ENCODE peak calls at places on chromosomes 1 and 21, in four cellular contexts. A is GM20000, R is GM06990, T is uterus. K is an unnamed sample.

GRCh38 chr1:117017062-117017461 is 15.5 kb downstream of the CD101 start:
- DNase-seq in A (no peak), R (no peak), T (no peak), K (no peak)

GRCh38 chr1:30378991-30379581 is 344.3 kb downstream of the MATN1 start:
- DNase-seq in R (no peak), T (peak), A (no peak), K (no peak)

GRCh38 chr1:165898837-165899236 is 71.4 kb downstream of the UCK2 start:
- DNase-seq in T (peak), A (no peak), R (no peak), K (no peak)

GRCh38 chr1:205294175-205294913 is 27.2 kb downstream of the NUAK2 start:
- DNase-seq in R (no peak), T (peak), A (no peak), K (no peak)

GRCh38 chr1:98119793-98120192 is 199.0 kb upstream of the DPYD start:
- DNase-seq in R (no peak), T (no peak), A (no peak), K (no peak)

GRCh38 chr1:150621497-150622113 is 7.8 kb downstream of the ENSA start:
- DNase-seq in A (peak), R (peak), T (peak), K (peak)

GRCh38 chr1:85836736-85837135 is 128.5 kb upstream of the ZNHIT6 start:
- DNase-seq in R (no peak), T (no peak), A (no peak), K (no peak)

GRCh38 chr1:30273021-30273325 is 450.4 kb downstream of the MATN1 start:
- DNase-seq in A (no peak), T (no peak), R (no peak), K (no peak)

GRCh38 chr1:89310505-89310904 is 37.8 kb upstream of the GBP5 start:
- DNase-seq in A (peak), R (peak), T (no peak), K (peak)

GRCh38 chr1:67687198-67687545 is 2.2 kb downstream of the GADD45A start:
- DNase-seq in A (peak), R (no peak), T (no peak), K (no peak)

GRCh38 chr1:234879157-234880080 is 249.2 kb downstream of the TOMM20 start:
- DNase-seq in T (no peak), A (peak), R (no peak), K (no peak)

GRCh38 chr1:40630488-40631223 is 34.8 kb downstream of the RIMS3 start:
- DNase-seq in T (no peak), A (no peak), R (no peak), K (peak)

GRCh38 chr1:196558424-196558823 is 49.8 kb downstream of the KCNT2 start:
- DNase-seq in T (no peak), A (no peak), R (no peak), K (no peak)

GRCh38 chr1:208524920-208525319 is 280.7 kb upstream of the PLXNA2 start:
- DNase-seq in A (no peak), R (no peak), T (no peak), K (no peak)

GRCh38 chr1:165828103-165828558 is 717 bp downstream of the UCK2 start:
- DNase-seq in A (peak), R (peak), T (peak), K (peak)

GRCh38 chr1:31934706-31935629 is 3.2 kb downstream of the PTP4A2 start:
- DNase-seq in R (no peak), T (no peak), A (no peak), K (no peak)

GRCh38 chr1:44608141-44608540 is 66.1 kb downstream of the TMEM53 start:
- DNase-seq in A (peak), T (no peak), R (no peak), K (no peak)

GRCh38 chr1:65694126-65694525 is 98.6 kb upstream of the PDE4B start:
- DNase-seq in T (no peak), A (no peak), R (no peak), K (no peak)

GRCh38 chr21:29074783-29075182 is 1.3 kb upstream of the CCT8 start:
- DNase-seq in R (no peak), T (no peak), A (no peak), K (no peak)

GRCh38 chr1:64042331-64043100 is 160.9 kb upstream of the UBE2U start:
- DNase-seq in A (no peak), T (peak), R (no peak), K (no peak)

GRCh38 chr1:6491076-6491449 is 404 bp downstream of the PLEKHG5 start:
- DNase-seq in R (no peak), T (no peak), A (no peak), K (no peak)

GRCh38 chr1:6489383-6489765 is 2.1 kb downstream of the PLEKHG5 start:
- DNase-seq in A (no peak), R (no peak), T (no peak), K (no peak)

GRCh38 chr1:6489799-6490180 is 1.7 kb downstream of the PLEKHG5 start:
- DNase-seq in T (peak), R (peak), A (peak), K (peak)

GRCh38 chr1:6491480-6491962 is at the start of gene PLEKHG5:
- DNase-seq in T (no peak), R (no peak), A (no peak), K (no peak)

GRCh38 chr1:6490181-6491075 is 1.0 kb downstream of the PLEKHG5 start:
- DNase-seq in R (peak), A (peak), T (peak), K (peak)
- TF ChIP-seq CTCF in R (no peak), A (no peak), T (no peak), K (no peak)

GRCh38 chr1:20465187-20465586 is 20.8 kb downstream of the CAMK2N1 start:
- DNase-seq in A (no peak), T (no peak), R (no peak), K (no peak)
- TF ChIP-seq CTCF in A (no peak), T (no peak), R (no peak), K (no peak)

GRCh38 chr1:160830321-160831153 is 32.1 kb downstream of the CD244 start:
- DNase-seq in A (peak), R (peak), T (no peak), K (peak)
- TF ChIP-seq CTCF in A (peak), R (peak), T (no peak), K (peak)

GRCh38 chr1:83961571-83962295 is 37.2 kb downstream of the TTLL7 start:
- DNase-seq in R (no peak), A (no peak), T (no peak), K (no peak)

GRCh38 chr1:83970119-83970518 is 28.8 kb downstream of the TTLL7 start:
- DNase-seq in R (no peak), T (no peak), A (no peak), K (no peak)

GRCh38 chr1:83964153-83964552 is 34.8 kb downstream of the TTLL7 start:
- DNase-seq in T (no peak), A (no peak), R (no peak), K (no peak)

GRCh38 chr1:83970802-83971201 is 28.1 kb downstream of the TTLL7 start:
- DNase-seq in R (no peak), A (no peak), T (no peak), K (no peak)

GRCh38 chr1:83967336-83967735 is 31.6 kb downstream of the TTLL7 start:
- DNase-seq in R (no peak), T (no peak), A (no peak), K (no peak)
- TF ChIP-seq CTCF in R (no peak), T (no peak), A (no peak), K (no peak)

GRCh38 chr1:228308085-228308601 is 98.5 kb downstream of the TRIM11 start:
- DNase-seq in R (no peak), A (no peak), T (no peak), K (no peak)

GRCh38 chr1:228310162-228310792 is 96.4 kb downstream of the TRIM11 start:
- DNase-seq in T (no peak), A (no peak), R (no peak), K (no peak)

GRCh38 chr1:228307218-228308023 is 99.2 kb downstream of the TRIM11 start:
- DNase-seq in A (no peak), R (no peak), T (no peak), K (no peak)

GRCh38 chr1:228309548-228310067 is 97.0 kb downstream of the TRIM11 start:
- DNase-seq in R (no peak), A (no peak), T (no peak), K (no peak)

GRCh38 chr1:228308628-228309547 is 97.7 kb downstream of the TRIM11 start:
- DNase-seq in T (no peak), R (no peak), A (no peak), K (no peak)
- TF ChIP-seq CTCF in T (no peak), R (no peak), A (no peak), K (no peak)

DNA sequence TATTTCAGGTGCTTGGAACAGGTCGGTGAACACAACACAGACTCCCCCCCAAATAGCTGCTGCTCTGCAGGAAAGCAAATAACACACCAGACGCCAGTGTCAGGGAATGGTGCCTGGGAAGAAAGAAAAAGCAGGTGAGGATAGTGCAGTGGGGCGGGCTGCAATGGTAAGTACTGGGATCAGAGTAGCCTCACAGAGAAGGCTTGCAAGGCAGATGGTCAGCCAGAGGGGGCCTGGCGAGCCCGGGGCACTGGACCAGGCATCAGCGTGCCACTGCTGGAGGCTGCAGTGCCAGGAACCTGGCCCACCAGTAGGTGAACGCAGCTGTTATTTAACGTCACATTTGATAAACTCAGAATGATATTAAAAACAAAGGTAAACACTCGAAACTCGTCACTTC is 60.0 kb downstream of the POFUT2 start:
- DNase-seq in T (no peak), A (no peak), R (no peak), K (no peak)
- TF ChIP-seq CTCF in T (no peak), A (no peak), R (no peak), K (no peak)

GRCh38 chr1:38129473-38129872 is 82.9 kb upstream of the POU3F1 start:
- DNase-seq in R (no peak), A (no peak), T (no peak), K (no peak)
- TF ChIP-seq CTCF in R (peak), A (no peak), T (no peak), K (peak)

GRCh38 chr1:220529530-220529920 is 1.6 kb downstream of the MARK1 start:
- DNase-seq in A (no peak), T (no peak), R (no peak), K (no peak)
- TF ChIP-seq CTCF in A (no peak), T (no peak), R (no peak), K (no peak)

GRCh38 chr1:2055911-2056575 is 5.8 kb downstream of the PRKCZ start:
- DNase-seq in A (no peak), R (no peak), T (no peak), K (no peak)
- TF ChIP-seq CTCF in A (no peak), R (no peak), T (no peak), K (no peak)

GRCh38 chr1:8213676-8214075 is 104.2 kb upstream of the SLC45A1 start:
- DNase-seq in R (no peak), T (no peak), A (no peak), K (no peak)

GRCh38 chr1:8211251-8211619 is 106.7 kb upstream of the SLC45A1 start:
- DNase-seq in R (no peak), A (no peak), T (no peak), K (no peak)

GRCh38 chr1:8212443-8212920 is 105.4 kb upstream of the SLC45A1 start:
- DNase-seq in T (no peak), R (no peak), A (no peak), K (no peak)

GRCh38 chr1:8213136-8213535 is 104.8 kb upstream of the SLC45A1 start:
- DNase-seq in R (no peak), T (no peak), A (no peak), K (no peak)

GRCh38 chr1:8211620-8212442 is 106.1 kb upstream of the SLC45A1 start:
- DNase-seq in T (no peak), R (no peak), A (no peak), K (no peak)
- TF ChIP-seq CTCF in T (no peak), R (no peak), A (no peak), K (no peak)

K was measured in GM10248.